ENCODE peak calls at places on chromosome 2, in eight cellular contexts. X is CD8-positive, alpha-beta T cell; Q is lower lobe of right lung; I is pancreas; M is foreskin keratinocyte; O is OCI-LY7; Y is IMR-90; J is right lobe of liver. K is an unnamed sample. For H3K4me1, the result is how much of the 10 kb centered on the place peaks cover.

GRCh38 chr2:177396630-177397460 is 4.3 kb downstream of the AGPS start:
- DNase-seq in X (no peak), Q (no peak), I (peak), M (no peak), O (no peak), Y (peak), J (no peak), K (no peak)

GRCh38 chr2:231726276-231726675 is 18.0 kb downstream of the PTMA start:
- DNase-seq in X (no peak), Q (no peak), I (no peak), M (no peak), O (no peak), Y (no peak), J (no peak), K (no peak)

GRCh38 chr2:223959688-223960087 is 2.4 kb downstream of the MRPL44 start:
- DNase-seq in X (no peak), Q (no peak), I (no peak), M (no peak), O (peak), Y (peak), J (no peak), K (peak)

GRCh38 chr2:240905176-240905781 is 857 bp upstream of the CROCC2 start:
- DNase-seq in X (no peak), Q (peak), I (peak), M (no peak), O (no peak), Y (no peak), J (no peak), K (no peak)

GRCh38 chr2:60073201-60073600 is 480.3 kb downstream of the BCL11A start:
- DNase-seq in X (no peak), Q (no peak), I (no peak), M (no peak), O (no peak), Y (no peak), J (no peak), K (no peak)

GRCh38 chr2:197786010-197786877 is 1.1 kb upstream of the BOLL start:
- DNase-seq in X (peak), Q (peak), I (peak), M (no peak), O (no peak), Y (no peak), J (no peak), K (peak)

GRCh38 chr2:9971890-9972289 is 20.4 kb downstream of the GRHL1 start:
- DNase-seq in X (no peak), Q (no peak), I (no peak), M (no peak), O (no peak), Y (no peak), J (no peak), K (no peak)

GRCh38 chr2:183665976-183666375 is 541.7 kb downstream of the NUP35 start:
- DNase-seq in X (no peak), Q (no peak), I (no peak), M (no peak), O (no peak), Y (no peak), J (no peak), K (no peak)

DNA sequence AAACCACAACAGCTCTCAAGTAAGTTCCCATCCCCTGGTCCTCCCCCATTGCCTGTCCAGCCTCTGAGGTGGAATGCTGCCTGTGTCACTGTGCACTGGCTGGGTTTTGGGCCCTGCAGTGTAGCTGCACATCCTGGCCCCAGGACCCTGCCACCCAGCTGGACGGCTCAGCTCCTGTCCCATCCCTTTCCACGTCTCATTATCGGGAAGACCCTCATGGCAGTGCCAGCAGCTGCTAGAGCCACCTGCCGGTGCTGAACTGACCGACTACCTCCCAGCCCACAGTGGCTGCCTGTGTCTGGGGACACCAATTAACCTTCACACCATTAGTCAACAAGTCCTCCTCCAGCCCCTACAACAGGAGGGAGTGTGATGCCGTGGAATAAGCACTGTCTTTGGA is 31.9 kb downstream of the ADCY3 start:
- DNase-seq in X (no peak), Q (no peak), I (no peak), M (no peak), O (no peak), Y (no peak), J (no peak), K (no peak)
- H3K4me1 ChIP-seq in X (under half), Q (under half), I (under half), M (under half), O (under half), Y (under half), J (under half), K (under half)

DNA sequence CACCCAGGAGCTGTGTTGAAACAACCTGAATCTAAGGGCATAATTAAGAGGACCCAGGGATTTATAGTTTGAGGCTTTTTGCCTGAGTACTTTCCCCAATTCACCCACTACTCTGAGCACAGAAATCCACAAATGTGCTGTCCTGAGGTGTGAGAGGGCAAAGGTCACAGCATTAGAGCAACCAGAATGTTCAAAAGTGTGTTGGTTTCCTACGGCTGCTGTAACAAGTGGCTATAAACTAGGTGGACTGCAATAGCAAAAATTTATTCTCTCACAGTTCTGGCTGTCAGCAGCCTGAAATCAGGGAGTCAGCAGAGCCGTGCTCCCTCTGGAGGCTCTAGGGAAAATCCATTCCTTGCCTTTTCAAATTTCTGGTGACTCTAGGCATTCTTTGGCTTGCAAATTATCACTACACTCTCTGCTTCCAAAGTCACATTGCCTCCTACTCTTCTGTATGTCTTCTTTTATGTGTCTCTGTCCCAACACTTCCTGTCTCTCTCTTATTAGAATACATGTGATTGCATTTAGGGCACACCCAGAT is 91.3 kb upstream of the TACR1 start:
- DNase-seq in X (no peak), Q (no peak), I (no peak), M (no peak), O (no peak), Y (peak), J (no peak), K (no peak)
- TF ChIP-seq CTCF in X (no peak), Q (no peak), I (no peak), M (peak), O (no peak), Y (peak), J (no peak), K (no peak)

GRCh38 chr2:41937464-41937861 is 110.4 kb upstream of the PKDCC start:
- DNase-seq in X (no peak), Q (no peak), I (no peak), M (no peak), O (no peak), Y (peak), J (no peak), K (no peak)
- H3K4me1 ChIP-seq in X (under half), Q (under half), I (under half), M (under half), O (under half), Y (under half), J (under half), K (under half)

GRCh38 chr2:164044637-164045036 is 308.8 kb upstream of the FIGN start:
- DNase-seq in X (no peak), Q (no peak), I (no peak), M (no peak), O (no peak), Y (no peak), J (no peak), K (no peak)
- TF ChIP-seq CTCF in X (no peak), Q (no peak), I (no peak), M (no peak), O (no peak), Y (no peak), J (no peak), K (no peak)

GRCh38 chr2:189217041-189217440 is 37.5 kb upstream of the COL5A2 start:
- DNase-seq in X (no peak), Q (no peak), I (no peak), M (no peak), O (no peak), Y (no peak), J (no peak), K (no peak)

GRCh38 chr2:189217546-189217945 is 38.0 kb upstream of the COL5A2 start:
- DNase-seq in X (no peak), Q (no peak), I (no peak), M (no peak), O (no peak), Y (peak), J (no peak), K (no peak)

GRCh38 chr2:189214484-189214883 is 34.9 kb upstream of the COL5A2 start:
- DNase-seq in X (no peak), Q (no peak), I (no peak), M (no peak), O (no peak), Y (no peak), J (no peak), K (no peak)

GRCh38 chr2:189221811-189222210 is 42.2 kb upstream of the COL5A2 start:
- DNase-seq in X (no peak), Q (no peak), I (no peak), M (no peak), O (no peak), Y (peak), J (no peak), K (no peak)

DNA sequence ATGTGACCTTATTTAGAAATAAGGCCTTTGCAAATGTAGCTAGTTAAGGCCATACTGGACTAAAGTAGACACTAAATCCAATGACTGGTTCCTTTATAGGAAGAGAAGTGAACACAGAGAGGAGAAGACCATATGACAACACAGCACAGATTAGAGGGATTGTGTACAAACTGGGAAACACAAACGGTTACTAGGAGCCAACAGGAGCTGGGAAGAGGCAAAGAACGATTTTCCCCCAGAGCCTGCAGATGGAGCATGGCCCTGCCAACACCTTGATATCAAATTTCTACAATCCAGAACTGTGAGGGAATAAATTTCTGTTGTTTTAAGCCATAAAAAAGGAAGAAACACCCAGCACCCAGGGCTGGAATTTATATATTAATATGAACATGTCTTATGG is 38.7 kb upstream of the COL5A2 start:
- DNase-seq in X (no peak), Q (no peak), I (no peak), M (no peak), O (no peak), Y (no peak), J (no peak), K (no peak)
- H3K4me1 ChIP-seq in X (under half), Q (under half), I (under half), M (under half), O (under half), Y (under half), J (under half), K (under half)

GRCh38 chr2:160921401-160921964 is 238.7 kb upstream of the TANK start:
- DNase-seq in X (no peak), Q (no peak), I (no peak), M (no peak), O (no peak), Y (no peak), J (no peak), K (no peak)

GRCh38 chr2:160917850-160918249 is 242.4 kb upstream of the TANK start:
- DNase-seq in X (no peak), Q (no peak), I (no peak), M (no peak), O (no peak), Y (no peak), J (no peak), K (no peak)

GRCh38 chr2:160920791-160921303 is 239.4 kb upstream of the TANK start:
- DNase-seq in X (no peak), Q (no peak), I (no peak), M (no peak), O (no peak), Y (peak), J (no peak), K (no peak)

GRCh38 chr2:160920061-160920460 is 240.2 kb upstream of the TANK start:
- DNase-seq in X (no peak), Q (no peak), I (no peak), M (no peak), O (no peak), Y (no peak), J (no peak), K (no peak)

DNA sequence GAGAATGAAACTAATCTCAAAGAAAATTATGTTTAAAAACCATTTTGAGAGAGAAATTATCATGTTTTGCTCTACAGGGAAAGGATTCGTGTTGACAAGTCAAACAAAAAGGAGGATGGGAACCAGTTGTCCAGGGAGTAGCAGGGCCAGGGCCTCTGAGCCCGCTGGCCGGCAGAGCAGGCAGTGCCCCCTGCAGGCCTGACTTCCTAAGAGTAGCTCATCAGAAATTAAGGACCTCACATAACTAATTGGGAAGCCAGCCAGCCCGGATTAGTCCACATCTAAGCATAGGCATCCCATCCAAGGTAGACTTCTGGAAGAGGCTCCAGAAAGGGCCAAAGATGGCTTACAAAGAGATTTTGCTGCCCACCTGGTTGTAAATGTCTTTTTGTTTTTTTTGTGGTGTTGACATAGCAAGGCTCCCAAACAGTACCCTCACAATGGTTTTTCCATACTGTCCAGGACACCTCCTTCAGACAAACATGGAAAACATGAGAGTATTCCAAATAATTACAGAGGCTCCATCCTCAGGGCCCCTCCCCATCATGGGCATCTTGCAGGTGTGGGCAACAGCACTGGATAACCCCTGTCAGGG is 241.2 kb upstream of the TANK start:
- DNase-seq in X (peak), Q (peak), I (peak), M (no peak), O (peak), Y (peak), J (peak), K (peak)
- TF ChIP-seq CTCF in X (peak), Q (peak), I (peak), M (peak), O (peak), Y (peak), J (peak), K (no peak)

GRCh38 chr2:219287569-219288265 is 8.6 kb downstream of the DNAJB2 start:
- DNase-seq in X (no peak), Q (no peak), I (no peak), M (no peak), O (no peak), Y (no peak), J (no peak), K (no peak)
- H3K4me1 ChIP-seq in X (under half), Q (under half), I (under half), M (under half), O (under half), Y (under half), J (under half), K (under half)